ENCODE peak calls at places on chromosomes 11 and 22, in six cellular contexts. N is K562, U is HCT116, H is SK-N-SH, E is GM12878, G is HepG2. F is an unnamed sample.

GRCh38 chr11:32706985-32707736 is 87.3 kb downstream of the CCDC73 start:
- DNase-seq in N (no peak), U (peak; percentile 44), H (no peak), E (peak; percentile 5), G (peak; percentile 37), F (peak; percentile 15)

GRCh38 chr22:23696326-23696851 is 5.6 kb downstream of the RGL4 start:
- DNase-seq in N (no peak), U (no peak), H (no peak), E (peak; percentile 33), G (no peak), F (no peak)

GRCh38 chr11:79331251-79331901 is 109.5 kb downstream of the TENM4 start:
- DNase-seq in N (no peak), U (no peak), H (no peak), E (no peak), G (no peak), F (no peak)

GRCh38 chr11:118633319-118633690 is 25.9 kb downstream of the PHLDB1 start:
- DNase-seq in N (no peak), U (no peak), H (no peak), E (no peak), G (no peak), F (no peak)

GRCh38 chr22:30235687-30236170 is 10.8 kb downstream of the LIF start:
- DNase-seq in N (no peak), U (no peak), H (no peak), E (no peak), G (no peak), F (no peak)

GRCh38 chr22:44880588-44881245 is 128.3 kb downstream of the ARHGAP8 start:
- DNase-seq in N (no peak), U (no peak), H (no peak), E (no peak), G (no peak), F (no peak)

GRCh38 chr11:1847941-1848639 is 4.8 kb upstream of the LSP1 start:
- DNase-seq in N (no peak), U (no peak), H (no peak), E (no peak), G (no peak), F (no peak)

GRCh38 chr11:121467965-121468364 is 15.2 kb upstream of the SORL1-AS1 start:
- DNase-seq in N (no peak), U (no peak), H (no peak), E (peak; percentile 90), G (no peak), F (no peak)

GRCh38 chr11:131467645-131468270 is 97.3 kb downstream of the NTM start:
- DNase-seq in N (no peak), U (no peak), H (no peak), E (no peak), G (no peak), F (no peak)

GRCh38 chr11:76637491-76638266 is 32.9 kb downstream of the LRRC32 start:
- DNase-seq in N (no peak), U (no peak), H (no peak), E (peak; percentile 67), G (no peak), F (no peak)

GRCh38 chr11:65598258-65598699 is 2.7 kb upstream of the KCNK7 start:
- DNase-seq in N (no peak), U (no peak), H (peak; percentile 29), E (no peak), G (no peak), F (no peak)

GRCh38 chr22:22982616-22983015 is 87.7 kb upstream of the GNAZ start:
- DNase-seq in N (peak; percentile 38), U (no peak), H (no peak), E (no peak), G (no peak), F (no peak)

GRCh38 chr22:45212992-45213751 is 27.5 kb downstream of the KIAA0930 start:
- DNase-seq in N (no peak), U (no peak), H (peak; percentile 59), E (no peak), G (no peak), F (no peak)

GRCh38 chr22:43183496-43184263 is 3.3 kb downstream of the TTLL12 start:
- DNase-seq in N (peak; percentile 79), U (no peak), H (no peak), E (no peak), G (peak; percentile 67), F (no peak)

GRCh38 chr22:29266564-29267461 is 968 bp downstream of the RHBDD3 start:
- DNase-seq in N (no peak), U (no peak), H (peak; percentile 49), E (no peak), G (no peak), F (no peak)

GRCh38 chr11:75337195-75337654 is 14.2 kb downstream of the ARRB1 start:
- DNase-seq in N (no peak), U (no peak), H (no peak), E (no peak), G (no peak), F (peak; percentile 40)

GRCh38 chr11:34859496-34859895 is 56.7 kb downstream of the APIP start:
- DNase-seq in N (no peak), U (no peak), H (no peak), E (no peak), G (no peak), F (peak; percentile 22)

GRCh38 chr22:37321288-37321687 is 39.0 kb downstream of the CYTH4 start:
- DNase-seq in N (no peak), U (no peak), H (no peak), E (no peak), G (peak; percentile 62), F (peak; percentile 29)

GRCh38 chr22:39556970-39557811 is 13.4 kb upstream of the CACNA1I start:
- DNase-seq in N (peak; percentile 44), U (no peak), H (peak; percentile 71), E (no peak), G (no peak), F (peak; percentile 51)

GRCh38 chr22:49143812-49144211 is 683.9 kb downstream of the BRD1 start:
- DNase-seq in N (no peak), U (no peak), H (no peak), E (no peak), G (no peak), F (no peak)

GRCh38 chr22:31917227-31917921 is 27.0 kb upstream of the YWHAH start:
- DNase-seq in N (no peak), U (no peak), H (no peak), E (peak; percentile 24), G (no peak), F (no peak)

GRCh38 chr11:128422576-128423370 is 164.6 kb downstream of the ETS1 start:
- DNase-seq in N (no peak), U (no peak), H (peak; percentile 84), E (no peak), G (no peak), F (no peak)

GRCh38 chr11:10862446-10862845 is 4.6 kb upstream of the ZBED5 start:
- DNase-seq in N (no peak), U (no peak), H (no peak), E (no peak), G (no peak), F (no peak)

GRCh38 chr11:26766996-26767395 is 45.1 kb upstream of the SLC5A12 start:
- DNase-seq in N (no peak), U (no peak), H (no peak), E (no peak), G (no peak), F (no peak)

GRCh38 chr11:64724863-64725535 is 2.0 kb upstream of the NRXN2 start:
- DNase-seq in N (no peak), U (no peak), H (no peak), E (no peak), G (peak; percentile 56), F (no peak)

GRCh38 chr11:57801185-57801490 is 39.5 kb downstream of the CTNND1 start:
- DNase-seq in N (no peak), U (no peak), H (no peak), E (no peak), G (no peak), F (no peak)

DNA sequence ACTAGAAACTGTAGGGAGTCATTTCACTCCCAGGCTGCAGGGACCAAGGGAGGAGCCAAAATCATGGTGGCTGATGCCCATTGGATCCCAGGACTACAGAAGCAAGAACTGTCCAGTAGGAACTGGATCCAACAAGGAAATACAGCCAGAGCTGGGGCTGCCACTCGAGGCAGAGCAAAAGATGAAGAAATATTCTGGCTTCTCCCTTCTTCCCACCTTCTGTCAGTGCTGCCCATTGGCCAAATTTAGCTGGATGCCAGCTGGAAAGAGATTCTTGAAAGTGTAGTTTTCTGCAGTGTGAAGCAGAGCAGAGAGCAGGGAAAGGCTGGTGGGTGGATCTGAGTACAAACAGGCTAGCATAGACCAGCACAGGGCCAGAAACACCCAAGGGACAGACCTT is 45.6 kb downstream of the COMMD9 start:
- DNase-seq in N (no peak), U (no peak), H (no peak), E (no peak), G (no peak), F (no peak)
- TF ChIP-seq JUND in N (no peak), U (no peak), H (no peak), E (no peak), G (no peak), F (no peak)

DNA sequence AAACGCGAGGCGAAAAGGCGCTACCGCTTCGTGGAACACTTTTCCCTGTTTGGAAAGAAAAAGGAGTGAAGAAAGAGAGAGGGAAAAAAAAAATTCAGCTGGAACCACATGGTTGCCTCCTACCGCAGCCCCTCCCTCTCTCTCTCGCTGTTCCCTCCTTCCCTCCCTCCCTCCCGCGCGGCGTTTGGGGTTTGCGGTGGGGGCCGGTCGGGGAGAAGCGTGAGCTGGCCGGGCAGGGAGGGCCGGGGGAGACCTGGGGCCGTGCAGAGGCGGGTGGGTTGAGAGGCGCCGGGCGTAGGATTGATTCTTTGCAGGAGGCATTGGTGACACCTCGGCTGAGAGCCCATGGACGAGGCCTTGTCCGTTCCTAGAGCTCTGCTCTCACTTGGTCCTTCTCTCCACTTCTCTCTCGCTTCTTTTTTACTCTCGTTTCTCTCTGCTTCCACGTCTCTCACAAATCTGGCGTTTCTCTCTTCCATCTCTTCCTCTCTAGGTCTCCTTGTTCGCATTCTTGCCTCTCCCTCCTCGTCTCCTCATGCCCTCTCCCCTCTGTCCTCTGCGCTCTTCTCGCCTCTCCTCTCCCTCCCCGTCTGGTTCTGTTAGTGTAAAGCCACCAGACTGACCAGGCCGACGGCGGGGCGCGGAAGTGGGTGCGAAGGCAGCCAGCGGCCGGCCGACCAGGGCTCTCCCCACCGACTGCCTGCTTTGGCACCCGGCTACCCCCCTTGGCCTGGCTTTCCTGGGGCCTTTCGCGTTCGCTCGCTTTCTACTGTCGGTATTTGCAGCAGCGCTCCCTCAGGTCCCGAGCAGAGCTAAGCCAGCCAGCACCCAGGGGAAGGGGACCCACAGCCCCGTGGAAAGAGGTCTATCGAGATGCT is at the start of gene CLMP:
- DNase-seq in N (no peak), U (no peak), H (peak; percentile 91), E (no peak), G (no peak), F (peak; percentile 53)
- TF ChIP-seq JUND in N (no peak), U (no peak), H (no peak), E (no peak), G (no peak), F (no peak)

DNA sequence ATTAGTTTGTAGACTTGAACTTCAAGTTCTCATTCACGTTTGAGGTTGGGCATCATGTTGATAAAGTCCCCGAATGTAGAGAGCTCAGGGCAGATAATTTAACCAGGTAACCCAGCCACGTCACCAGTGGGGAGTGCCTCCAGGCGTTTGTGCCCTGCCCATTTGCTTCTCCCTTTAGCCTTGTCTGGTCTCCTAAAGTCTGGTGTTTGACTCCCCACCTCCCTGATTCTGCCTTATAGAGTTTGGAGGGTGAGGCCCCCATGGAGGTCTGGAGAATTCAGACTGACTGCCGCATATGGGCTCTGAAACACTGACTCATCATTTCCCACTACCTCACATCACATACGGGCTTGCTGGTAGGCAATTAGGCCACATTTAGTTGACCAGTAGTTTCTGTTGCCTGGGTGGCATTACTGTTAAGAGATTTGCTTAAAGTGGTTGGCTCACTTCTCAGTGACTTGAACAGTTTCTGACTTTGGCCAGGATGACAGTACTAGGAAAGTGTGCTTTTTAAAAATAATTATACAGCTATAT is 99.3 kb upstream of the GAL start:
- DNase-seq in N (no peak), U (no peak), H (no peak), E (no peak), G (no peak), F (no peak)
- TF ChIP-seq JUND in N (no peak), U (no peak), H (no peak), E (no peak), G (no peak), F (no peak)

GRCh38 chr11:17351510-17352176 is at the start of gene NCR3LG1:
- DNase-seq in N (peak; percentile 77), U (no peak), H (peak; percentile 73), E (no peak), G (peak; percentile 46), F (peak; percentile 55)
- TF ChIP-seq JUND in N (no peak), U (no peak), H (no peak), E (no peak), G (no peak), F (no peak)

F was measured in T47D.